ENCODE peak calls at places on chromosome 15, in seven cellular contexts. W, F, U, A, Y, C and V are unnamed samples.

GRCh38 chr15:44500555-44500954 is 36.4 kb upstream of the EIF3J start:
- DNase-seq in Y (no peak), F (no peak), A (no peak), C (no peak), W (no peak), U (no peak), V (no peak)

GRCh38 chr15:98853593-98854420 is 153.8 kb downstream of the PGPEP1L start:
- DNase-seq in A (peak), U (peak), W (no peak), F (no peak), C (no peak), Y (no peak), V (peak)

GRCh38 chr15:28118531-28118930 is 19.4 kb upstream of the OCA2 start:
- DNase-seq in A (no peak), F (no peak), W (no peak), Y (no peak), U (no peak), C (no peak), V (no peak)

GRCh38 chr15:94451461-94451860 is 220.1 kb downstream of the MCTP2 start:
- DNase-seq in W (no peak), A (no peak), U (no peak), F (no peak), Y (no peak), C (no peak), V (no peak)

GRCh38 chr15:27066446-27066845 is 95.5 kb downstream of the GABRG3 start:
- DNase-seq in Y (no peak), C (no peak), A (no peak), F (no peak), W (peak), U (no peak), V (no peak)

GRCh38 chr15:77031376-77032050 is 36.6 kb downstream of the PSTPIP1 start:
- DNase-seq in Y (peak), F (peak), W (peak), U (no peak), A (no peak), C (no peak), V (no peak)

GRCh38 chr15:90151989-90152645 is 49.0 kb upstream of the SEMA4B start:
- DNase-seq in Y (no peak), F (no peak), W (no peak), A (peak), U (peak), C (no peak), V (no peak)

GRCh38 chr15:78668987-78669386 is 28.0 kb upstream of the CHRNB4 start:
- DNase-seq in A (no peak), C (no peak), Y (no peak), F (no peak), W (no peak), U (no peak), V (no peak)

GRCh38 chr15:101019351-101019750 is 100.2 kb downstream of the LRRK1 start:
- DNase-seq in U (no peak), F (no peak), C (no peak), A (no peak), Y (no peak), W (no peak), V (no peak)

GRCh38 chr15:91552555-91552954 is 301.0 kb upstream of the SLCO3A1 start:
- DNase-seq in W (no peak), C (no peak), A (no peak), Y (no peak), U (no peak), F (no peak), V (no peak)

GRCh38 chr15:65032823-65033537 is 3.5 kb upstream of the MTFMT start:
- DNase-seq in W (peak), A (peak), F (peak), Y (peak), U (peak), C (peak), V (peak)

GRCh38 chr15:60993008-60993407 is 236.1 kb downstream of the RORA start:
- DNase-seq in A (no peak), C (no peak), Y (no peak), W (no peak), U (no peak), F (no peak), V (no peak)

GRCh38 chr15:43511012-43511885 is 6.2 kb upstream of the MAP1A start:
- DNase-seq in W (no peak), C (peak), F (peak), Y (peak), A (peak), U (peak), V (peak)

GRCh38 chr15:85910796-85911195 is 116.1 kb upstream of the KLHL25 start:
- DNase-seq in Y (no peak), C (no peak), F (no peak), A (no peak), U (peak), W (no peak), V (no peak)

GRCh38 chr15:67472957-67473356 is 48.0 kb upstream of the C15orf61 start:
- DNase-seq in F (no peak), A (no peak), W (no peak), Y (no peak), C (no peak), U (no peak), V (no peak)

GRCh38 chr15:41544650-41545015 is 576 bp upstream of the RPAP1 start:
- DNase-seq in W (no peak), C (no peak), Y (peak), F (no peak), U (no peak), A (no peak), V (no peak)

GRCh38 chr15:39720721-39721611 is 61.7 kb downstream of the FSIP1 start:
- DNase-seq in A (no peak), U (no peak), W (no peak), C (no peak), F (no peak), Y (no peak), V (peak)

GRCh38 chr15:40265875-40266274 is 17.0 kb downstream of the ANKRD63 start:
- DNase-seq in C (no peak), A (no peak), U (no peak), F (no peak), Y (no peak), W (no peak), V (no peak)

GRCh38 chr15:79206940-79207339 is 75.6 kb upstream of the ANKRD34C start:
- DNase-seq in U (no peak), W (no peak), C (no peak), F (no peak), Y (no peak), A (no peak), V (no peak)

GRCh38 chr15:71746719-71747118 is 63.6 kb upstream of the NR2E3 start:
- DNase-seq in W (no peak), Y (no peak), U (no peak), A (peak), F (no peak), C (no peak), V (peak)

GRCh38 chr15:91855684-91856553 is 2.4 kb downstream of the SLCO3A1 start:
- DNase-seq in W (no peak), Y (peak), F (peak), U (peak), A (peak), C (no peak), V (peak)

GRCh38 chr15:33671456-33671855 is 296.8 kb upstream of the CHRM5 start:
- DNase-seq in F (peak), A (no peak), Y (no peak), W (peak), C (no peak), U (no peak), V (no peak)

GRCh38 chr15:67109141-67110034 is 44.0 kb downstream of the SMAD3 start:
- DNase-seq in A (peak), W (no peak), F (peak), U (no peak), C (no peak), Y (no peak), V (no peak)

GRCh38 chr15:34336947-34337556 is 529 bp downstream of the SLC12A6 start:
- DNase-seq in Y (no peak), A (peak), C (no peak), F (peak), W (peak), U (peak), V (no peak)

GRCh38 chr15:93146196-93146595 is 57.2 kb upstream of the RGMA start:
- DNase-seq in Y (no peak), F (no peak), W (no peak), A (no peak), U (no peak), C (no peak), V (no peak)

GRCh38 chr15:55588818-55589122 is 625 bp upstream of the PYGO1 start:
- DNase-seq in A (peak), F (no peak), W (no peak), C (no peak), U (no peak), Y (no peak), V (peak)

GRCh38 chr15:101315736-101316135 is 20.7 kb upstream of the SNRPA1 start:
- DNase-seq in Y (no peak), W (no peak), C (no peak), F (no peak), U (no peak), A (no peak), V (no peak)

GRCh38 chr15:99138491-99138982 is 33.7 kb downstream of the SYNM start:
- DNase-seq in F (no peak), W (no peak), Y (no peak), A (no peak), U (no peak), C (no peak), V (no peak)

GRCh38 chr15:101390462-101390861 is 95.4 kb upstream of the SNRPA1 start:
- DNase-seq in F (no peak), Y (no peak), C (no peak), U (no peak), A (no peak), W (no peak), V (no peak)

GRCh38 chr15:69474846-69475455 is 22.3 kb downstream of the RPLP1 start:
- DNase-seq in U (no peak), C (no peak), W (no peak), A (no peak), Y (no peak), F (no peak), V (no peak)

DNA sequence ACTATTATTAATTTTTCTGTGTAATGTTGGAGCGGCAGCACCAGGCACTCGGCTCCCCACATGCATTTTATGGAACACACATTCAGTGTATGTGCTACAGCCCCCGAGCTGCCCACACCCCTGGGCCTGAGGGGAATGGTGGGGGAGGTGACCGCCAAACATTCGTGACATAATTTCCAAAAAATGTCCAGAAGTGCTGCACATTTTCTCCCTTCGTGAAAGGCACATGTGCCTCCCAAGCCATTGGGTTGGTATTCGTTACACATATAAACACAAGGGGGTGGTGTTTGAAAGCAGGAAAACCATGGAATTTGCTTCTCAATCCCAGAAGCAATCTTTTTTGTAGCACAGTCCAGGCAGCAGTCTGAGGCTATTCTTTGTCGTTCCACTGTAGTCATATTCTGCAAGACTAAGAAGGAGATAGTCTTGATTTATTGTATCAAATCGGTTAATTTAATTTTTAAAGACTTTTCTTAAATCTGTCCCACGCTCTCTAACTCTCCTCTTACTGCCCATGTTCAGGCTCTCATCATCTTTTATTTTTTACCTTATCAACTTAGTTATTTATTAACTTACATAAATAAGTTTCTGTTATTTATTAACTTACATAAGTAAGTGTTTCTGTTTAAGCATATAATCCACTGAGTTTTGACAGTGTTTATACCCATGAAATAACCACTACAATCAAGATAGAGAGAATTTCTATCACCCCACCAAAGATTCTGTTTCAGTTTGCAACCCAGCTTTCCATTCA is 39.2 kb upstream of the POLR2M start:
- DNase-seq in C (no peak), U (peak), W (no peak), A (peak), F (no peak), Y (peak), V (peak)
- TF ChIP-seq CTCF in C (peak), U (peak), W (no peak), A (peak), F (no peak), Y (peak), V (peak)

DNA sequence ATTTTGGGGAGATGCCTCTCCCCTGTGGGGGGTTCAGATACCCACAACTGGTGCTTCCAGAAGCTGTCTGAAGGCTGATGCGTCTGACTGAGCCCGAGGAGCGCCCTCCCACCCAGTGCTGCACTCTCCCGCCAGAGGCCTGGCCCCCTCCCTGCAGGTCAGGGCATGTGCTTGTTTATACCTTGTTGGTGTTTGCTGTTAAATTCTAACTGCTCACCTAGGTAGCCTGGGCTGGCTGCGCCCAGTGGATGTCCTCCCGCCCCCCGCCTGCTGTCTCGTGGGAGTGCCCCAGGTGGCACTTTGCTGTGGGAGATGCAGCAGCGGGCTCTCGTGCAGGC is 12.9 kb downstream of the KLF13 start:
- DNase-seq in U (no peak), Y (no peak), F (no peak), W (no peak), C (no peak), A (no peak), V (no peak)
- H3K4me2 ChIP-seq in U (no peak), Y (peak), F (peak), W (no peak), C (no peak), A (no peak), V (no peak)

GRCh38 chr15:25640381-25640780 is 201.6 kb upstream of the UBE3A start:
- DNase-seq in Y (no peak), F (no peak), A (no peak), W (no peak), U (no peak), C (no peak), V (no peak)

GRCh38 chr15:25635190-25635589 is 196.4 kb upstream of the UBE3A start:
- DNase-seq in W (no peak), F (no peak), Y (no peak), U (no peak), C (no peak), A (no peak), V (no peak)
- TF ChIP-seq EZH2phosphoT487 in W (no peak), F (no peak), Y (no peak), U (no peak), C (no peak), A (no peak), V (no peak)

DNA sequence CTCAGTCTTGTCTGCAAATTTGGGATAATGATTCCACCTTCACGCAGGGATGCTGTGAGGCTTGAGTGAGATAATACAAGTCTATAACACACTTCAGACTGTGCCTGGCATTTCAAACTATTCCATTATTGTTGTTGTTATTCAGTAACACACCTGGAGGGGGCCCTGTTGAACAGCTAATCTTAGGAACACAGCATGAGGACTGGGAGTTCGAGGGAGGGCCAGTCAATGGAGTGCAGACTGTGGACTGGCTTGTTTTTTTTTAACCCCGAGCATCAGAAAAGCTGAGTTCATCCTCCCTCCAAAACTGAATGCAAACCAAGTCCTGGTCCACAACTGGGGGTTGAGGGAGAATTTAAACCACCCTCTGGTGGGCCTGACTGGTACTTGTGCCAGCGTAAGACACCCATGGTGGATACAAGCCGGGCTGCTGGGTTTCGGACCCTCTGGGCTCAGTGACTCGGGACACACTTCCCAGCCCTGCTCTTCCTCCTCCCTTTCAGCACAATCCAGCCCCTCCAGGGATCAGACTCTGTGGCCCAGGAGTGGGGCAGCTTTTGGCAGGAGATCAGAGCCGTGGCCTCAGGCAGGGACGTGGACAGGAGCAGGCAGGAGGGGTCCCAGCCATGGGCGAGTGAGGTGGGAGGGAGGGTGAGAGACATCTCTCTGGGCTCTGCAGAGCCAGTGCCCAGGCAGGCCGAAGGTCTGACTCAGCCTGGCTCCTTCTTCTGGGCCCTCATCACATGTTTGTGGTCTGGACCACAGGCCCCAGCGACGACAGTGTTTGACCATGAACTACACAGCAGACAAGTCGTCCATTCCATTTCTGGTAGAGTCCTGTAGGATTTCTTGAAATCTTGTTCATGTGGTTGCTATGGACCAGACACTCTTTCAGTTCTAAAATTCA is 36.3 kb upstream of the MEX3B start:
- DNase-seq in Y (peak), U (peak), W (no peak), A (peak), F (no peak), C (no peak), V (peak)
- TF ChIP-seq CTCF in Y (peak), U (peak), W (peak), A (peak), F (peak), C (peak), V (peak)

GRCh38 chr15:31024330-31024729 is 32.9 kb upstream of the MTMR10 start:
- DNase-seq in U (peak), C (peak), A (peak), F (no peak), Y (no peak), W (no peak), V (peak)
- H3K4me2 ChIP-seq in U (no peak), C (peak), A (no peak), F (no peak), Y (peak), W (no peak), V (no peak)

DNA sequence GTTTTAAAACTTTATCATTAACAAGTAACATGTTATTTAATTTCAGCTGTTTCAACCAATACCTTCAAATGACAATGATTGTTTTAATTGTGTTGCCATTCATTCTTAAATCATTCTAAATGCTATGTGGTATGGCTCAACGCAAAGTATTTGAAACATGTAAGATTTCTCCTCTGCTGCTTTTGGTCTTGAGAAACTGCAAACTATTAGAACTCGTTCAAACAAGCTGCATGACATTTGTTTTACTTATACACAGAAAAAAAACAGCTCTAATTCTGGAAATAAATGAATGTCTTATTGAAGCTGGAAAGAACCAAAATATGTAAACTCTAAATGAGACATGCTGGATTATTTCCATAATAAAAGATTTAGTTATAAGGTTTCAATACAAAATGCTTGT is 29.3 kb downstream of the FBN1 start:
- DNase-seq in A (no peak), Y (no peak), C (no peak), F (no peak), W (no peak), U (no peak), V (no peak)
- TF ChIP-seq EZH2phosphoT487 in A (no peak), Y (no peak), C (no peak), F (no peak), W (no peak), U (no peak), V (no peak)

GRCh38 chr15:63003836-63004610 is 38.5 kb upstream of the TPM1 start:
- DNase-seq in F (no peak), W (no peak), Y (no peak), C (no peak), A (peak), U (peak), V (no peak)
- TF ChIP-seq CTCF in F (no peak), W (no peak), Y (no peak), C (no peak), A (peak), U (peak), V (no peak)